ENCODE peak calls at places on chromosome 13, in nine cellular contexts. C, W, S, Q, T, P, X, N and M are unnamed samples. For H3K36me3, the result is how much of the 10 kb centered on the place peaks cover.

GRCh38 chr13:39527961-39528720 is 74.9 kb downstream of the LHFPL6 start:
- DNase-seq in C (no peak), W (peak), S (no peak), Q (peak), T (peak), P (no peak), X (peak), N (no peak), M (no peak)

GRCh38 chr13:52851153-52851962 is 2.9 kb upstream of the PCDH8 start:
- DNase-seq in C (no peak), W (peak), S (peak), Q (peak), T (no peak), P (peak), X (no peak), N (no peak), M (peak)

GRCh38 chr13:28489536-28489935 is 5.4 kb downstream of the FLT1 start:
- DNase-seq in C (no peak), W (peak), S (no peak), Q (no peak), T (peak), P (no peak), X (no peak), N (no peak), M (no peak)

GRCh38 chr13:35474551-35474950 is 1.9 kb downstream of the MAB21L1 start:
- DNase-seq in C (no peak), W (no peak), S (no peak), Q (no peak), T (no peak), P (no peak), X (no peak), N (no peak), M (no peak)

GRCh38 chr13:27296496-27296895 is 25.9 kb downstream of the RASL11A start:
- DNase-seq in C (no peak), W (no peak), S (no peak), Q (no peak), T (no peak), P (no peak), X (no peak), N (no peak), M (no peak)

GRCh38 chr13:51801631-51802099 is 2.3 kb downstream of the DHRS12 start:
- DNase-seq in C (no peak), W (no peak), S (no peak), Q (peak), T (no peak), P (peak), X (peak), N (no peak), M (no peak)

GRCh38 chr13:41700790-41701310 is 243.5 kb downstream of the RGCC start:
- DNase-seq in C (no peak), W (peak), S (no peak), Q (peak), T (peak), P (peak), X (no peak), N (no peak), M (no peak)

GRCh38 chr13:105979586-105979985 is 555.9 kb downstream of the EFNB2 start:
- DNase-seq in C (no peak), W (peak), S (no peak), Q (no peak), T (no peak), P (peak), X (no peak), N (no peak), M (peak)

GRCh38 chr13:113560645-113561416 is 23.7 kb upstream of the TFDP1 start:
- DNase-seq in C (no peak), W (no peak), S (peak), Q (no peak), T (no peak), P (no peak), X (peak), N (no peak), M (no peak)

GRCh38 chr13:72041165-72041564 is 174.2 kb upstream of the DACH1 start:
- DNase-seq in C (no peak), W (no peak), S (no peak), Q (no peak), T (no peak), P (no peak), X (no peak), N (no peak), M (no peak)

GRCh38 chr13:113489549-113490495 is 689 bp downstream of the DCUN1D2 start:
- DNase-seq in C (peak), W (peak), S (peak), Q (peak), T (peak), P (peak), X (no peak), N (peak), M (peak)

GRCh38 chr13:30787747-30788535 is 52.6 kb downstream of the ALOX5AP start:
- DNase-seq in C (no peak), W (no peak), S (no peak), Q (no peak), T (peak), P (no peak), X (no peak), N (no peak), M (no peak)

GRCh38 chr13:83449666-83450395 is 432.4 kb downstream of the SLITRK1 start:
- DNase-seq in C (no peak), W (peak), S (no peak), Q (no peak), T (peak), P (no peak), X (no peak), N (no peak), M (no peak)

GRCh38 chr13:40520916-40521315 is 145.5 kb downstream of the FOXO1 start:
- DNase-seq in C (no peak), W (no peak), S (peak), Q (no peak), T (no peak), P (no peak), X (no peak), N (no peak), M (no peak)

GRCh38 chr13:102870677-102871415 is 25.0 kb downstream of the ERCC5 start:
- DNase-seq in C (peak), W (peak), S (peak), Q (peak), T (peak), P (peak), X (no peak), N (peak), M (peak)
- H3K36me3 ChIP-seq in C (under half), W (half or more), S (under half), Q (half or more), T (under half), P (under half), X (under half), N (half or more), M (half or more)

GRCh38 chr13:44417876-44418275 is 44.3 kb downstream of the SERP2 start:
- DNase-seq in C (no peak), W (no peak), S (no peak), Q (no peak), T (no peak), P (no peak), X (peak), N (peak), M (no peak)

GRCh38 chr13:44417446-44417845 is 43.8 kb downstream of the SERP2 start:
- DNase-seq in C (no peak), W (no peak), S (no peak), Q (no peak), T (no peak), P (no peak), X (peak), N (no peak), M (no peak)

GRCh38 chr13:44415815-44416214 is 42.2 kb downstream of the SERP2 start:
- DNase-seq in C (no peak), W (no peak), S (no peak), Q (no peak), T (no peak), P (no peak), X (no peak), N (no peak), M (no peak)

GRCh38 chr13:44414771-44415170 is 41.1 kb downstream of the SERP2 start:
- DNase-seq in C (no peak), W (no peak), S (no peak), Q (no peak), T (no peak), P (no peak), X (no peak), N (no peak), M (no peak)

GRCh38 chr13:44416297-44416696 is 42.7 kb downstream of the SERP2 start:
- DNase-seq in C (no peak), W (no peak), S (no peak), Q (no peak), T (no peak), P (no peak), X (no peak), N (no peak), M (no peak)
- H3K4me3 ChIP-seq in C (no peak), W (no peak), S (no peak), Q (no peak), T (no peak), P (no peak), X (no peak), N (no peak), M (no peak)

GRCh38 chr13:20997301-20998061 is 63.9 kb downstream of the LATS2 start:
- DNase-seq in C (no peak), W (peak), S (no peak), Q (no peak), T (peak), P (no peak), X (no peak), N (no peak), M (no peak)

GRCh38 chr13:20993211-20993610 is 68.2 kb downstream of the LATS2 start:
- DNase-seq in C (no peak), W (no peak), S (no peak), Q (no peak), T (no peak), P (no peak), X (no peak), N (no peak), M (no peak)

GRCh38 chr13:20993661-20994440 is 67.5 kb downstream of the LATS2 start:
- DNase-seq in C (no peak), W (peak), S (no peak), Q (peak), T (peak), P (no peak), X (no peak), N (no peak), M (no peak)

GRCh38 chr13:20994441-20994821 is 67.0 kb downstream of the LATS2 start:
- DNase-seq in C (no peak), W (no peak), S (no peak), Q (no peak), T (no peak), P (no peak), X (no peak), N (no peak), M (no peak)

GRCh38 chr13:20995245-20995829 is 66.0 kb downstream of the LATS2 start:
- DNase-seq in C (no peak), W (no peak), S (no peak), Q (no peak), T (no peak), P (no peak), X (no peak), N (no peak), M (no peak)
- H3K27ac ChIP-seq in C (no peak), W (no peak), S (no peak), Q (no peak), T (no peak), P (no peak), X (no peak), N (no peak), M (no peak)

GRCh38 chr13:45529758-45530157 is 65.0 kb downstream of the COG3 start:
- DNase-seq in C (no peak), W (no peak), S (no peak), Q (no peak), T (no peak), P (no peak), X (no peak), N (no peak), M (no peak)
- H3K36me3 ChIP-seq in C (under half), W (under half), S (under half), Q (half or more), T (under half), P (under half), X (under half), N (half or more), M (under half)

GRCh38 chr13:109788372-109789195 is 2.2 kb upstream of the IRS2 start:
- DNase-seq in C (no peak), W (no peak), S (no peak), Q (no peak), T (no peak), P (no peak), X (no peak), N (no peak), M (no peak)
- H3K4me3 ChIP-seq in C (no peak), W (no peak), S (peak), Q (no peak), T (no peak), P (no peak), X (no peak), N (no peak), M (no peak)

DNA sequence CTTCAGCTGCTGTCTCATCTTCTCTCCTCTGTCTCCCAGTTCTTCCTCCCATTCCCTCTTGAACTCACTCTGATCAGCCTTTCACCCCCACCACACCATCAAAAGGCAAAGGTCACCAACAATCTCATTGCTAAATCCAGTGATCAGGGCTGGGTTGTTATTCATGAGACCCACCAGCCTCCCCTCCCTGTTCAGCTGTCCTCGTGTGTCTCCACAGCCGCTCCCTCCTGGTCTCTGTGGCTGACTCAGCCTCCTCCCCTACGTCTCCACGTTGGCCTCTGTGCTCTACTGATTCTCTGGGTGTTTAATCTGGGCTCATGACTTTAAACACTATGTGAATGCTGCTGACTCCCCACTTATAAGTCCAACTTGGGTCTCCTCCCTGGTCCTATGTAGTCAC is 38.9 kb downstream of the PARP4 start:
- DNase-seq in C (no peak), W (no peak), S (no peak), Q (no peak), T (no peak), P (no peak), X (no peak), N (no peak), M (no peak)
- H3K27ac ChIP-seq in C (no peak), W (no peak), S (no peak), Q (no peak), T (no peak), P (no peak), X (no peak), N (no peak), M (no peak)

GRCh38 chr13:31880849-31881494 is 141.6 kb downstream of the RXFP2 start:
- DNase-seq in C (no peak), W (no peak), S (no peak), Q (no peak), T (no peak), P (no peak), X (no peak), N (no peak), M (no peak)
- H3K36me3 ChIP-seq in C (under half), W (under half), S (under half), Q (under half), T (under half), P (under half), X (under half), N (under half), M (under half)

GRCh38 chr13:80336335-80336734 is 4.6 kb downstream of the SPRY2 start:
- DNase-seq in C (no peak), W (peak), S (no peak), Q (no peak), T (peak), P (no peak), X (no peak), N (no peak), M (no peak)
- H3K4me3 ChIP-seq in C (peak), W (peak), S (peak), Q (peak), T (no peak), P (no peak), X (peak), N (no peak), M (no peak)

DNA sequence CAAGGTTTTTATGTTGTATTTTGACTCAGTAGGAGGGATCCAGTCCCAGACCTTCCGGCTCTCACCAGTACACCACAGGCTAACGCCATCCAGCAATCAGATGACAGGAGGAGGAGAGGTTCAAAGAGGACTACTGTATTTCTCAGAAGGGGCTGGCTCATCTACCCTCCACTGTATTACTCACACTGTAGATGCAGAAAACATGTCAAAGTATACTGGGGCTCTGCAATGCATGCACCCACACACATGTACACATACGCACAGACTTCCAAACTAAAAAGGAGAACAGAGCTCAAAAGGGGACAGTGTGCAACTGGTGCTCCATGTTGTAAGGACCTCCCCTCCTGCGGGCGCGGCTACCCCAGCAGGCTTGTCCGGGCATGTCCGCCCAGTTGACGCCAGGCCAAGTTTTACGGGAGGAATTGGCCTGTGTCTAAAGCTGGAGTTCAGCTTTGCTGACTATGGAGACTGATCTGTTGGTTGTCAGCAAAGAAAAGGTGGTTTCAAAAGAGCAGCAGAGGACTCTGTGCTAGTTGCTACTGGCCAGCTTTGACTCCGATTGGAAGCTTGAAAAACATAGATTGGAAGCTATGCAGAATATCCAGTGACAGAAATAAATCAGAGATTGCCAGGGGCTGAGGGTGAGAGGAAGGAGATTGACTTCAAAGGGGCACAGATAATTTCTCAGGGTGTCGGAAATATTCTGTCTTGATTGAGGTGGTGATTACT is 314.2 kb downstream of the DLEU7 start:
- DNase-seq in C (peak), W (peak), S (no peak), Q (peak), T (peak), P (peak), X (peak), N (no peak), M (peak)
- H3K27ac ChIP-seq in C (peak), W (peak), S (no peak), Q (peak), T (peak), P (peak), X (peak), N (no peak), M (peak)

DNA sequence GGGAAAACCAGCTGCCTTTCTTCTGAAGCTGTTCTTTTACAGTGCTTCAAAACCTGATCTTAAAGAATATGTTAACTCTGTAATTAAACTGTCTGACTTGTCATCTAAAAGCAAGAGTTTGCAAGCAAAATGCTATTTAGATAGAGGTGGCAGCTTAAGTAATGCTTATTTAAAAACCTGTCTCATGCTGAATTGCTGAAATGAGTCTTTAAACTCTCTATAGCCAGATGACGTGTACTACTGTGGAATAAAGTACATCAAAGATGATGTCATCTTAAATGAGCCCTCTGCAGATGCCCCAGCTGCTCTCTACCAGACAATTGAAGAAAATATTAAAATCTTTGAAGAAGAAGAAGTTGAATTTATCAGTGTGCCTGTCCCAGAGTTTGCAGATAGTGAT is 22.9 kb downstream of the ITM2B start:
- DNase-seq in C (no peak), W (no peak), S (no peak), Q (no peak), T (no peak), P (no peak), X (no peak), N (no peak), M (no peak)
- H3K36me3 ChIP-seq in C (under half), W (half or more), S (under half), Q (half or more), T (under half), P (under half), X (under half), N (under half), M (under half)